ENCODE peak calls at places on chromosomes 13 and 19, in six cellular contexts. One of them, this sample, is unnamed.

GRCh38 chr13:97506511-97506910 is 72.5 kb downstream of the RAP2A start:
- DNase-seq in ovary: no peak
- DNase-seq in lower lobe of right lung: no peak
- DNase-seq in Karpas-422: no peak
- DNase-seq in Peyer's patch: no peak
- DNase-seq in brain microvascular endothelial cell: peak
- DNase-seq in this sample: peak

GRCh38 chr19:13010992-13011652 is 15.8 kb downstream of the NFIX start:
- DNase-seq in ovary: no peak
- DNase-seq in lower lobe of right lung: no peak
- DNase-seq in Karpas-422: no peak
- DNase-seq in Peyer's patch: no peak
- DNase-seq in brain microvascular endothelial cell: no peak
- DNase-seq in this sample: no peak

GRCh38 chr13:110290811-110291210 is 16.1 kb downstream of the COL4A1 start:
- DNase-seq in ovary: no peak
- DNase-seq in lower lobe of right lung: no peak
- DNase-seq in Karpas-422: no peak
- DNase-seq in Peyer's patch: no peak
- DNase-seq in brain microvascular endothelial cell: no peak
- DNase-seq in this sample: no peak

GRCh38 chr13:110263906-110264305 is 43.1 kb downstream of the COL4A1 start:
- DNase-seq in ovary: peak
- DNase-seq in lower lobe of right lung: no peak
- DNase-seq in Karpas-422: no peak
- DNase-seq in Peyer's patch: no peak
- DNase-seq in brain microvascular endothelial cell: no peak
- DNase-seq in this sample: no peak

GRCh38 chr19:39045506-39045905 is 13.2 kb upstream of the FBXO27 start:
- DNase-seq in ovary: no peak
- DNase-seq in lower lobe of right lung: no peak
- DNase-seq in Karpas-422: no peak
- DNase-seq in Peyer's patch: no peak
- DNase-seq in brain microvascular endothelial cell: no peak
- DNase-seq in this sample: no peak

GRCh38 chr13:83819156-83819555 is 63.1 kb downstream of the SLITRK1 start:
- DNase-seq in ovary: no peak
- DNase-seq in lower lobe of right lung: no peak
- DNase-seq in Karpas-422: no peak
- DNase-seq in Peyer's patch: no peak
- DNase-seq in brain microvascular endothelial cell: peak
- DNase-seq in this sample: no peak

GRCh38 chr13:27182844-27183497 is 11.4 kb upstream of the USP12 start:
- DNase-seq in ovary: no peak
- DNase-seq in lower lobe of right lung: no peak
- DNase-seq in Karpas-422: no peak
- DNase-seq in Peyer's patch: no peak
- DNase-seq in brain microvascular endothelial cell: peak
- DNase-seq in this sample: peak

GRCh38 chr19:29640231-29640630 is 25.0 kb upstream of the PLEKHF1 start:
- DNase-seq in ovary: peak
- DNase-seq in lower lobe of right lung: peak
- DNase-seq in Karpas-422: no peak
- DNase-seq in Peyer's patch: no peak
- DNase-seq in brain microvascular endothelial cell: no peak
- DNase-seq in this sample: no peak

GRCh38 chr19:31408460-31409124 is 59.4 kb upstream of the TSHZ3 start:
- DNase-seq in ovary: no peak
- DNase-seq in lower lobe of right lung: no peak
- DNase-seq in Karpas-422: no peak
- DNase-seq in Peyer's patch: no peak
- DNase-seq in brain microvascular endothelial cell: peak
- DNase-seq in this sample: peak

DNA sequence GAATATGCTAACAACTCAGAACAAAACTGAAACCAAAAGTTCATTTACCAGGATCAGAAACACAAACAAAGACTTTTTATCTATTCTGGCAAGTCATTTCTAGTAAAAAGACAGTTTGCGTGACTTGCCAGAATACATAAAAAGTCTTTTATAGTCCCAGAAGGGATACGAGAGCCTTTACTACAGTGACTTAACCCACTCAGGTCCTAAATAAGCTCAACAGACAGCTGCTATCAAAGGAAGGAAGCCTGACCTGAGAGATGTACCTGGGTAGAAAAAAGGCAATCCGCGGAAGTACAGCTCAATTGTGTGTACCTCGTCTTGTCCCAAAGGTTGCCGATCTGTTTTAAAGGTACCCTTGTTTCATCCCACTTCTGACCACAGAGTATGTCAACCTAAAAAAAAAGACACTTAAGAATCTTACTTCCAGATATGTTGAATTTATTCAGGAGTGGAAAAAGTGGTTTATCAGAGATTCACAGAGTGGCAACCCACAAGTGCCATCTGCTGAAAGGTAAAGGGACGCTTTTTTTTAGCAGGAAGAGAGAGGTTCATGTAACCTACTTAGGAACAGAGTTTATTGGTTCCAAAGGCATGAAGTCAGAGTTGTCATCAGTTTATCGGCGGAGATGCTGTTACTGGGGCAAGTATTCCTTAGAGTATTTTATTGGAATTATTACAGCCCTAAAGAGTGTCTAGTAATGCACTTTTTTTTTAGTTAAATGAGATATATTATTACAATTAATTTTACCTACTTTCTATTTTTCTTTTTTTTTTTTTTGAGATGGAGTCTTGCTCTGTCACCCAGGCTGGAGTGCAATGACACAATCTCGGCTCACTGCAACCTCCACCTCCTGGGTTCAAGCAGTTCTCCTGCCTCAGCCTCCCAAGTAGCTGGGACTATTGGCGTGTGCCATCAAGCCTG is 69.7 kb upstream of the C1QTNF9B start:
- DNase-seq in ovary: no peak
- DNase-seq in lower lobe of right lung: no peak
- DNase-seq in Karpas-422: no peak
- DNase-seq in Peyer's patch: no peak
- DNase-seq in brain microvascular endothelial cell: no peak
- DNase-seq in this sample: no peak
- H3K4me3 ChIP-seq in ovary: peak
- H3K4me3 ChIP-seq in lower lobe of right lung: peak
- H3K4me3 ChIP-seq in Karpas-422: no peak
- H3K4me3 ChIP-seq in Peyer's patch: peak
- H3K4me3 ChIP-seq in brain microvascular endothelial cell: no peak
- H3K4me3 ChIP-seq in this sample: no peak

GRCh38 chr13:29005035-29005434 is 184.9 kb downstream of the MTUS2 start:
- DNase-seq in ovary: no peak
- DNase-seq in lower lobe of right lung: no peak
- DNase-seq in Karpas-422: no peak
- DNase-seq in Peyer's patch: no peak
- DNase-seq in brain microvascular endothelial cell: no peak
- DNase-seq in this sample: no peak
- H3K4me3 ChIP-seq in ovary: no peak
- H3K4me3 ChIP-seq in lower lobe of right lung: no peak
- H3K4me3 ChIP-seq in Karpas-422: no peak
- H3K4me3 ChIP-seq in Peyer's patch: no peak
- H3K4me3 ChIP-seq in brain microvascular endothelial cell: no peak
- H3K4me3 ChIP-seq in this sample: no peak

DNA sequence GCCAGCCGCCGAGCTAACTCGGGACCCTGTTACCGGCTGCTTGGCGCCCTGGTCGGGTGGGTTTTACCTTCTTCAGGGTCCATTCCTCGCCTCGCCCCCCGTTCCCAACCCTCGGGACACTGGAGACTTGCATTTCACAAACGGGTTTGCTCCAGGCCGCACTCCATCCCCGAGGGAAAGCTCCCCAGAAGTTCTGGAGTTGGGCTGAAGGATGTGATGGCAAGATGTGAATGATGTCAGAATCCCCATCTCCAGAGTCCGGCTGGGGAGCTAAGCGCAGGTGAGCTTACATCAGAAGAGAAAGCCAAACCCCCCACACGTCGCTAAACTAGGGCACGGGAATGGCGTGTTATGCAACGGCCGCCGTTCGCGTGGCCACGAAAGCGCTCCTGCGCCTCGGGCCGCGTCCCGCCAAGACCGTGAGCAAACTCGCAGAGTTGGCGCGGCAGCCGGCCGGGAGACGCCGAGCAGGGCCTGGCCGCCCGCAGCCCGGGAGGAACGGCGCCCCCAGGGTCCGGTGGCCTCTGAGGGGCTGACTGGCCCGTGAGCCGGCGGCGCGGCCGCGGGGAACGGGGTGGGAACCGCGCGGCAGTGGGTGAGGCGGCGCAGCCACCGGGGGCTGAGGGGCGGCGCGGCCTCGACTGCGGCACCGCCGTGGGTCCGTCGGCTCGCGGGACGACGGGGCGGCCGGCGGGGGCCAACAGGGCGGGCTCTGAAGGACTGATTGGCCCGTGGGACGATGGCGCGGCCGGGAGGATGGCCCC is 1.1 kb downstream of the LATS2 start:
- DNase-seq in ovary: peak
- DNase-seq in lower lobe of right lung: peak
- DNase-seq in Karpas-422: no peak
- DNase-seq in Peyer's patch: no peak
- DNase-seq in brain microvascular endothelial cell: no peak
- DNase-seq in this sample: peak
- H3K4me3 ChIP-seq in ovary: peak
- H3K4me3 ChIP-seq in lower lobe of right lung: peak
- H3K4me3 ChIP-seq in Karpas-422: no peak
- H3K4me3 ChIP-seq in Peyer's patch: peak
- H3K4me3 ChIP-seq in brain microvascular endothelial cell: peak
- H3K4me3 ChIP-seq in this sample: peak

GRCh38 chr13:36713842-36714241 is 40.0 kb downstream of the SERTM1 start:
- DNase-seq in ovary: no peak
- DNase-seq in lower lobe of right lung: no peak
- DNase-seq in Karpas-422: no peak
- DNase-seq in Peyer's patch: no peak
- DNase-seq in brain microvascular endothelial cell: no peak
- DNase-seq in this sample: peak

GRCh38 chr13:36712290-36712689 is 38.5 kb downstream of the SERTM1 start:
- DNase-seq in ovary: no peak
- DNase-seq in lower lobe of right lung: no peak
- DNase-seq in Karpas-422: no peak
- DNase-seq in Peyer's patch: no peak
- DNase-seq in brain microvascular endothelial cell: no peak
- DNase-seq in this sample: no peak

GRCh38 chr13:36715841-36716240 is 42.0 kb downstream of the SERTM1 start:
- DNase-seq in ovary: no peak
- DNase-seq in lower lobe of right lung: no peak
- DNase-seq in Karpas-422: no peak
- DNase-seq in Peyer's patch: no peak
- DNase-seq in brain microvascular endothelial cell: no peak
- DNase-seq in this sample: no peak

GRCh38 chr13:36710396-36710795 is 36.6 kb downstream of the SERTM1 start:
- DNase-seq in ovary: no peak
- DNase-seq in lower lobe of right lung: no peak
- DNase-seq in Karpas-422: no peak
- DNase-seq in Peyer's patch: no peak
- DNase-seq in brain microvascular endothelial cell: no peak
- DNase-seq in this sample: no peak

GRCh38 chr13:36712785-36713184 is 39.0 kb downstream of the SERTM1 start:
- DNase-seq in ovary: no peak
- DNase-seq in lower lobe of right lung: no peak
- DNase-seq in Karpas-422: no peak
- DNase-seq in Peyer's patch: no peak
- DNase-seq in brain microvascular endothelial cell: peak
- DNase-seq in this sample: peak
- H3K4me3 ChIP-seq in ovary: no peak
- H3K4me3 ChIP-seq in lower lobe of right lung: no peak
- H3K4me3 ChIP-seq in Karpas-422: no peak
- H3K4me3 ChIP-seq in Peyer's patch: no peak
- H3K4me3 ChIP-seq in brain microvascular endothelial cell: no peak
- H3K4me3 ChIP-seq in this sample: no peak

GRCh38 chr19:23384858-23385257 is 10.4 kb downstream of the ZNF91 start:
- DNase-seq in ovary: no peak
- DNase-seq in lower lobe of right lung: no peak
- DNase-seq in Karpas-422: no peak
- DNase-seq in Peyer's patch: no peak
- DNase-seq in brain microvascular endothelial cell: no peak
- DNase-seq in this sample: no peak
- H3K4me3 ChIP-seq in ovary: no peak
- H3K4me3 ChIP-seq in lower lobe of right lung: no peak
- H3K4me3 ChIP-seq in Karpas-422: no peak
- H3K4me3 ChIP-seq in Peyer's patch: no peak
- H3K4me3 ChIP-seq in brain microvascular endothelial cell: no peak
- H3K4me3 ChIP-seq in this sample: no peak

GRCh38 chr19:18083929-18084684 is 2.6 kb downstream of the IL12RB1 start:
- DNase-seq in ovary: no peak
- DNase-seq in lower lobe of right lung: no peak
- DNase-seq in Karpas-422: no peak
- DNase-seq in Peyer's patch: no peak
- DNase-seq in brain microvascular endothelial cell: no peak
- DNase-seq in this sample: no peak

GRCh38 chr19:18089726-18090125 is 3.0 kb upstream of the IL12RB1 start:
- DNase-seq in ovary: no peak
- DNase-seq in lower lobe of right lung: no peak
- DNase-seq in Karpas-422: no peak
- DNase-seq in Peyer's patch: no peak
- DNase-seq in brain microvascular endothelial cell: no peak
- DNase-seq in this sample: no peak

GRCh38 chr19:18085702-18086457 is 854 bp downstream of the IL12RB1 start:
- DNase-seq in ovary: no peak
- DNase-seq in lower lobe of right lung: no peak
- DNase-seq in Karpas-422: no peak
- DNase-seq in Peyer's patch: no peak
- DNase-seq in brain microvascular endothelial cell: no peak
- DNase-seq in this sample: no peak

GRCh38 chr19:18090545-18091216 is 3.9 kb upstream of the IL12RB1 start:
- DNase-seq in ovary: no peak
- DNase-seq in lower lobe of right lung: no peak
- DNase-seq in Karpas-422: no peak
- DNase-seq in Peyer's patch: no peak
- DNase-seq in brain microvascular endothelial cell: peak
- DNase-seq in this sample: no peak

DNA sequence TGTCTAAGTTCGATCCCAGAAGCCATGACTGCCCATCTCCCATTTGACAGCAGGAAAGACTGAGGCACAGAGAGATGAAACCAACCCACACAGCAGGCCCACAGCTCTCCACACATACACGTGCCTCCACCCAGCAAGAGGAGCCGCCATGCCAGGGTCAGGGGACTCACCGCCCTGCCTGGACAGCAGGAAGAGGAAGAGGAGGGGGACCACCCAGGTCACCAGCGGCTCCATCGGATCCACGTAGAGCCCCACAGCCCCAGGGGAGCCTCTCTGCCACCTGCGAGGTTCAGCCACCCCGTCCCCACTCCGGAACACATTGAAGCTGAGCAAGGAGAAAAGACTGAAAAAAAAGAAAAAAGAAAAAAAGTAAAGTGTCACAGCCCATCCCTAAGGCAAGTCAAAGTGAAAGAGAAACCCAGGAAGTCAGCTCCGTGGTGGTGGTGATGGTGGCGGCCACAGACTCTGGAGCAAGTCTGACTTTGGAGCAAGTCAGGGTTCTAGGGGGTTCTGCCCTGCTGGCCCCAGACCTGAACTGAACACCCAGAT is at the start of gene IL12RB1:
- DNase-seq in ovary: no peak
- DNase-seq in lower lobe of right lung: peak
- DNase-seq in Karpas-422: peak
- DNase-seq in Peyer's patch: no peak
- DNase-seq in brain microvascular endothelial cell: no peak
- DNase-seq in this sample: peak
- H3K4me3 ChIP-seq in ovary: no peak
- H3K4me3 ChIP-seq in lower lobe of right lung: peak
- H3K4me3 ChIP-seq in Karpas-422: peak
- H3K4me3 ChIP-seq in Peyer's patch: peak
- H3K4me3 ChIP-seq in brain microvascular endothelial cell: no peak
- H3K4me3 ChIP-seq in this sample: no peak